ENCODE peak calls at places on chromosomes 3 and 15, in four cellular contexts. One of them, this sample, is unnamed.

GRCh38 chr3:29554584-29554983 is 273.7 kb downstream of the RBMS3 start:
- DNase-seq in A549: no peak
- DNase-seq in HepG2: no peak
- DNase-seq in K562: no peak
- DNase-seq in this sample: no peak

GRCh38 chr3:176490357-176490756 is 706.9 kb downstream of the TBL1XR1 start:
- DNase-seq in A549: no peak
- DNase-seq in HepG2: no peak
- DNase-seq in K562: no peak
- DNase-seq in this sample: no peak

GRCh38 chr15:81182746-81183402 is 13.8 kb upstream of the IL16 start:
- DNase-seq in HepG2: no peak
- DNase-seq in A549: no peak
- DNase-seq in K562: no peak
- DNase-seq in this sample: no peak

GRCh38 chr3:180267202-180267843 is 230.6 kb upstream of the PEX5L start:
- DNase-seq in A549: no peak
- DNase-seq in K562: no peak
- DNase-seq in HepG2: no peak
- DNase-seq in this sample: no peak

GRCh38 chr15:93241696-93242585 is 152.9 kb upstream of the RGMA start:
- DNase-seq in A549: no peak
- DNase-seq in HepG2: no peak
- DNase-seq in K562: no peak
- DNase-seq in this sample: no peak

GRCh38 chr15:56019060-56019793 is 25.8 kb upstream of the NEDD4 start:
- DNase-seq in A549: peak; percentile 51
- DNase-seq in HepG2: no peak
- DNase-seq in K562: no peak
- DNase-seq in this sample: peak; percentile 22

GRCh38 chr3:27089063-27089462 is 280.1 kb downstream of the NEK10 start:
- DNase-seq in K562: no peak
- DNase-seq in HepG2: no peak
- DNase-seq in A549: no peak
- DNase-seq in this sample: no peak

GRCh38 chr3:125119752-125120369 is 64.1 kb upstream of the HEG1 start:
- DNase-seq in HepG2: no peak
- DNase-seq in K562: no peak
- DNase-seq in A549: no peak
- DNase-seq in this sample: no peak

GRCh38 chr3:46506526-46506925 is 8.8 kb downstream of the RTP3 start:
- DNase-seq in K562: no peak
- DNase-seq in A549: no peak
- DNase-seq in HepG2: no peak
- DNase-seq in this sample: no peak

GRCh38 chr15:43239732-43240491 is 19.1 kb upstream of the EPB42 start:
- DNase-seq in A549: no peak
- DNase-seq in HepG2: peak; percentile 77
- DNase-seq in K562: no peak
- DNase-seq in this sample: no peak

GRCh38 chr15:60118146-60118545 is 114.0 kb downstream of the FOXB1 start:
- DNase-seq in K562: no peak
- DNase-seq in A549: no peak
- DNase-seq in HepG2: no peak
- DNase-seq in this sample: no peak

GRCh38 chr3:147652682-147653081 is 243.5 kb downstream of the ZIC1 start:
- DNase-seq in K562: no peak
- DNase-seq in A549: no peak
- DNase-seq in HepG2: no peak
- DNase-seq in this sample: peak; percentile 1

GRCh38 chr3:184480831-184481230 is 80.8 kb upstream of the EPHB3 start:
- DNase-seq in A549: no peak
- DNase-seq in HepG2: no peak
- DNase-seq in K562: no peak
- DNase-seq in this sample: no peak

GRCh38 chr3:140188285-140188684 is 253.3 kb downstream of the CLSTN2 start:
- DNase-seq in HepG2: no peak
- DNase-seq in A549: no peak
- DNase-seq in K562: no peak
- DNase-seq in this sample: no peak

GRCh38 chr15:75195122-75195765 is 6.4 kb upstream of the C15orf39 start:
- DNase-seq in A549: no peak
- DNase-seq in HepG2: no peak
- DNase-seq in K562: no peak
- DNase-seq in this sample: no peak

GRCh38 chr3:11634081-11634635 is 9.6 kb downstream of the VGLL4 start:
- DNase-seq in K562: no peak
- DNase-seq in HepG2: no peak
- DNase-seq in A549: no peak
- DNase-seq in this sample: no peak

GRCh38 chr3:69216981-69217380 is 94.6 kb upstream of the LMOD3 start:
- DNase-seq in A549: no peak
- DNase-seq in HepG2: no peak
- DNase-seq in K562: no peak
- DNase-seq in this sample: no peak

GRCh38 chr3:36704280-36704679 is 60.1 kb downstream of the DCLK3 start:
- DNase-seq in A549: no peak
- DNase-seq in K562: no peak
- DNase-seq in HepG2: no peak
- DNase-seq in this sample: no peak

GRCh38 chr3:128238100-128238459 is 84.8 kb downstream of the EEFSEC start:
- DNase-seq in A549: no peak
- DNase-seq in K562: no peak
- DNase-seq in HepG2: no peak
- DNase-seq in this sample: no peak

GRCh38 chr3:171168086-171168485 is 141.6 kb upstream of the SLC2A2 start:
- DNase-seq in K562: no peak
- DNase-seq in A549: peak; percentile 67
- DNase-seq in HepG2: peak; percentile 76
- DNase-seq in this sample: peak; percentile 22

GRCh38 chr3:106773795-106774194 is 603.4 kb upstream of the CCDC54 start:
- DNase-seq in HepG2: no peak
- DNase-seq in A549: no peak
- DNase-seq in K562: no peak
- DNase-seq in this sample: no peak

GRCh38 chr3:72888546-72889309 is 882 bp downstream of the GXYLT2 start:
- DNase-seq in K562: no peak
- DNase-seq in HepG2: peak; percentile 51
- DNase-seq in A549: no peak
- DNase-seq in this sample: peak; percentile 42

GRCh38 chr3:52281980-52282801 is 3.7 kb upstream of the WDR82 start:
- DNase-seq in K562: no peak
- DNase-seq in HepG2: peak; percentile 59
- DNase-seq in A549: no peak
- DNase-seq in this sample: no peak

GRCh38 chr15:68795298-68795848 is 25.3 kb downstream of the ANP32A start:
- DNase-seq in K562: no peak
- DNase-seq in A549: no peak
- DNase-seq in HepG2: no peak
- DNase-seq in this sample: peak; percentile 57

GRCh38 chr15:44663410-44664272 is at the start of gene SPG11:
- DNase-seq in A549: peak; percentile 96
- DNase-seq in HepG2: peak; percentile 96
- DNase-seq in K562: peak; percentile 95
- DNase-seq in this sample: peak; percentile 97

GRCh38 chr3:194139977-194140351 is 4.0 kb downstream of the HES1 start:
- DNase-seq in HepG2: no peak
- DNase-seq in K562: no peak
- DNase-seq in A549: no peak
- DNase-seq in this sample: peak; percentile 14

GRCh38 chr3:4584537-4585249 is 91.5 kb downstream of the ITPR1 start:
- DNase-seq in HepG2: no peak
- DNase-seq in K562: no peak
- DNase-seq in A549: no peak
- DNase-seq in this sample: peak; percentile 16

GRCh38 chr15:62904511-62904910 is 138.0 kb upstream of the TPM1 start:
- DNase-seq in A549: no peak
- DNase-seq in K562: no peak
- DNase-seq in HepG2: no peak
- DNase-seq in this sample: no peak

GRCh38 chr3:57160046-57160730 is 5.0 kb downstream of the IL17RD start:
- DNase-seq in K562: no peak
- DNase-seq in HepG2: no peak
- DNase-seq in A549: no peak
- DNase-seq in this sample: no peak

GRCh38 chr15:26937134-26937533 is 33.8 kb upstream of the GABRG3 start:
- DNase-seq in A549: no peak
- DNase-seq in K562: no peak
- DNase-seq in HepG2: no peak
- DNase-seq in this sample: no peak

GRCh38 chr3:139534992-139535879 is 4.3 kb downstream of the RBP1 start:
- DNase-seq in K562: peak; percentile 57
- DNase-seq in A549: no peak
- DNase-seq in HepG2: peak; percentile 44
- DNase-seq in this sample: peak; percentile 79

GRCh38 chr3:168620854-168621253 is 525.1 kb upstream of the GOLIM4 start:
- DNase-seq in K562: no peak
- DNase-seq in A549: peak; percentile 18
- DNase-seq in HepG2: peak; percentile 41
- DNase-seq in this sample: no peak

GRCh38 chr3:69294014-69294771 is 91.7 kb downstream of the FRMD4B start:
- DNase-seq in K562: no peak
- DNase-seq in HepG2: no peak
- DNase-seq in A549: peak; percentile 2
- DNase-seq in this sample: no peak

GRCh38 chr15:79724312-79724711 is 172.5 kb downstream of the MTHFS start:
- DNase-seq in HepG2: no peak
- DNase-seq in A549: no peak
- DNase-seq in K562: no peak
- DNase-seq in this sample: peak; percentile 40

GRCh38 chr15:79724804-79725203 is 172.0 kb downstream of the MTHFS start:
- DNase-seq in A549: no peak
- DNase-seq in HepG2: no peak
- DNase-seq in K562: no peak
- DNase-seq in this sample: no peak

GRCh38 chr15:79721256-79721655 is 175.6 kb downstream of the MTHFS start:
- DNase-seq in HepG2: no peak
- DNase-seq in K562: no peak
- DNase-seq in A549: no peak
- DNase-seq in this sample: no peak
- TF ChIP-seq POLR2A in HepG2: no peak
- TF ChIP-seq POLR2A in K562: no peak
- TF ChIP-seq POLR2A in A549: no peak
- TF ChIP-seq POLR2A in this sample: no peak

GRCh38 chr15:72584006-72584405 is 70.5 kb upstream of the GOLGA6B start:
- DNase-seq in K562: no peak
- DNase-seq in HepG2: no peak
- DNase-seq in A549: no peak
- DNase-seq in this sample: peak; percentile 25
- TF ChIP-seq SMC3 in K562: no peak
- TF ChIP-seq SMC3 in HepG2: no peak
- TF ChIP-seq SMC3 in A549: no peak
- TF ChIP-seq SMC3 in this sample: no peak

GRCh38 chr15:39269352-39269751 is 311.5 kb upstream of the THBS1 start:
- DNase-seq in A549: no peak
- DNase-seq in HepG2: no peak
- DNase-seq in K562: no peak
- DNase-seq in this sample: no peak

GRCh38 chr15:39270976-39271375 is 309.9 kb upstream of the THBS1 start:
- DNase-seq in A549: peak; percentile 45
- DNase-seq in K562: no peak
- DNase-seq in HepG2: no peak
- DNase-seq in this sample: peak; percentile 98

GRCh38 chr15:39270221-39270835 is 310.6 kb upstream of the THBS1 start:
- DNase-seq in K562: no peak
- DNase-seq in HepG2: no peak
- DNase-seq in A549: no peak
- DNase-seq in this sample: no peak

GRCh38 chr15:39267685-39268084 is 313.2 kb upstream of the THBS1 start:
- DNase-seq in K562: no peak
- DNase-seq in A549: no peak
- DNase-seq in HepG2: no peak
- DNase-seq in this sample: no peak

GRCh38 chr15:39269821-39270220 is 311.1 kb upstream of the THBS1 start:
- DNase-seq in A549: no peak
- DNase-seq in K562: no peak
- DNase-seq in HepG2: peak; percentile 51
- DNase-seq in this sample: no peak
- TF ChIP-seq MAFK in A549: no peak
- TF ChIP-seq MAFK in K562: no peak
- TF ChIP-seq MAFK in HepG2: no peak
- TF ChIP-seq MAFK in this sample: no peak

GRCh38 chr3:196553551-196553950 is 14.8 kb downstream of the WDR53 start:
- DNase-seq in K562: no peak
- DNase-seq in HepG2: no peak
- DNase-seq in A549: no peak
- DNase-seq in this sample: no peak

GRCh38 chr3:196557236-196557635 is 11.1 kb downstream of the WDR53 start:
- DNase-seq in K562: no peak
- DNase-seq in A549: no peak
- DNase-seq in HepG2: no peak
- DNase-seq in this sample: no peak

GRCh38 chr3:196555295-196555694 is 13.1 kb downstream of the WDR53 start:
- DNase-seq in HepG2: no peak
- DNase-seq in K562: no peak
- DNase-seq in A549: no peak
- DNase-seq in this sample: peak; percentile 24

GRCh38 chr3:196554205-196554604 is 14.1 kb downstream of the WDR53 start:
- DNase-seq in A549: no peak
- DNase-seq in K562: no peak
- DNase-seq in HepG2: no peak
- DNase-seq in this sample: no peak

GRCh38 chr3:196552253-196552652 is 16.1 kb downstream of the WDR53 start:
- DNase-seq in HepG2: no peak
- DNase-seq in A549: no peak
- DNase-seq in K562: no peak
- DNase-seq in this sample: no peak
- TF ChIP-seq POLR2A in HepG2: no peak
- TF ChIP-seq POLR2A in A549: no peak
- TF ChIP-seq POLR2A in K562: no peak
- TF ChIP-seq POLR2A in this sample: no peak

DNA sequence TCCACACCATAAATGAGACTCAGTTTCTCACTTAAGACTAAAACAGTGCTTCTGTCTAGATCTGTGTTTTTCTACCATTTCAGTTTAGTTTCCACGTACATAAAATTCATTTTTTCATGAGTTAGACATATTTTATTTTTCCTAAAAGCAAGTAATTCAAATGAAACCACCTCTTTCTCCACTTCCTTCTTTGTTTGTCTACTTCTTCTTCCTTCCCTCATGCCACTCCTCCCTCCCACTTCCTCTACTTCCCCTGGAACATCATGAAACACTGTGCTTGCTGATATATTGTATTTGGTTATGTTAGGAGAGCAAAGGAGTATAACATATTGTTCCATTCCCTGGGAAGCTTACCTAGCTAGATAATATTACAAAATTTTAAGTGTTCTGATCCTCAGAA is 36.7 kb upstream of the GOLGA8B start:
- DNase-seq in K562: no peak
- DNase-seq in A549: no peak
- DNase-seq in HepG2: no peak
- DNase-seq in this sample: no peak
- TF ChIP-seq SMC3 in K562: no peak
- TF ChIP-seq SMC3 in A549: no peak
- TF ChIP-seq SMC3 in HepG2: no peak
- TF ChIP-seq SMC3 in this sample: no peak

This sample was measured in IMR-90.